ENCODE peak calls at places on chromosomes 6 and 20, in four cellular contexts. E, Z, S and K are unnamed samples.

GRCh38 chr6:3962897-3963296 is 113.7 kb downstream of the FAM50B start:
- DNase-seq in E (no peak), Z (no peak), S (no peak), K (no peak)

GRCh38 chr20:32522525-32522774 is 62.7 kb downstream of the NOL4L start:
- DNase-seq in E (no peak), Z (no peak), S (no peak), K (no peak)

GRCh38 chr6:1227935-1228753 is 83.8 kb upstream of the FOXQ1 start:
- DNase-seq in E (no peak), Z (no peak), S (no peak), K (peak; percentile 9)

GRCh38 chr20:8901237-8902025 is 167.5 kb upstream of the PLCB4 start:
- DNase-seq in E (no peak), Z (no peak), S (no peak), K (no peak)

GRCh38 chr6:148240463-148240845 is 102.2 kb upstream of the SASH1 start:
- DNase-seq in E (no peak), Z (no peak), S (no peak), K (no peak)

GRCh38 chr6:33958208-33958862 is 154.5 kb upstream of the MLN start:
- DNase-seq in E (no peak), Z (peak; percentile 45), S (no peak), K (no peak)

GRCh38 chr20:54491443-54491842 is 16.1 kb downstream of the DOK5 start:
- DNase-seq in E (no peak), Z (no peak), S (no peak), K (no peak)

GRCh38 chr6:16625319-16626240 is 135.7 kb downstream of the ATXN1 start:
- DNase-seq in E (no peak), Z (no peak), S (no peak), K (no peak)

GRCh38 chr20:56212071-56212470 is 36.5 kb upstream of the MC3R start:
- DNase-seq in E (no peak), Z (no peak), S (no peak), K (no peak)
- H3K9me3 ChIP-seq in E (no peaks in the 10 kb centered on the region), Z (no peaks in the 10 kb centered on the region), S (no peaks in the 10 kb centered on the region), K (no peaks in the 10 kb centered on the region)

DNA sequence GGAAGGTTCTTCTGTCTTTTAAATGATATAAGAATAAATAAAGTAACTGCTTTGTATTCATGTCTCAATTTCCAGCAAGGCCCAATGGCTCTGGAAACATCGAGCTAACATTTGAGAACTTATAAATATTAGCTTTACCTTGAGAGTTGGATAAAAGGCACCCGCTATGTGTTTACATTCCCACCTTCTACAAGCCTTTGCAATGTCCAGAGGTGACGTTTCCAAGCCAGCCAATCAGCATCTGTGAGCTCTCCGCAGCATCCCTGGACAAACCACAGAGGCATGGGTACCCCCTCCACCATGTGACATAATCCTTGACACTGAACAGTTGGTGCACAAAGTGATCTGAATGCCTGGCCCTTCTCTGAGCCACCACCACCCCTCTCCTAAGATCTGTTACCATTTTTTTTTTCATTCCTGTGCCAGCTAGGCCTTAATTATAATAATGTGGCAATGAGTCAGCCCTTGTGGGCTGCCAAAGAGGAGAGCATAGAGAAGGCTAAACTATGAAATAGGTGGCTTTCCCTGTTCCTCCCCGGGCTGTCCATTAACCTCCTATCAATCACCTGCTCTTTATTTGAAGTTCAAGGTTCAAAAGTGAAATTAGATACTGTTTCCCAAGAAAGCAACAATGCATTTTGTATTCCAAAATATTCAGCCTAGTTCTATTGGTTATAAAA is 4.1 kb downstream of the CBLN4 start:
- DNase-seq in E (no peak), Z (no peak), S (no peak), K (peak; percentile 2)
- H3K9me3 ChIP-seq in E (no peaks in the 10 kb centered on the region), Z (no peaks in the 10 kb centered on the region), S (peaks cover 3% of the 10 kb centered on the region), K (no peaks in the 10 kb centered on the region)

DNA sequence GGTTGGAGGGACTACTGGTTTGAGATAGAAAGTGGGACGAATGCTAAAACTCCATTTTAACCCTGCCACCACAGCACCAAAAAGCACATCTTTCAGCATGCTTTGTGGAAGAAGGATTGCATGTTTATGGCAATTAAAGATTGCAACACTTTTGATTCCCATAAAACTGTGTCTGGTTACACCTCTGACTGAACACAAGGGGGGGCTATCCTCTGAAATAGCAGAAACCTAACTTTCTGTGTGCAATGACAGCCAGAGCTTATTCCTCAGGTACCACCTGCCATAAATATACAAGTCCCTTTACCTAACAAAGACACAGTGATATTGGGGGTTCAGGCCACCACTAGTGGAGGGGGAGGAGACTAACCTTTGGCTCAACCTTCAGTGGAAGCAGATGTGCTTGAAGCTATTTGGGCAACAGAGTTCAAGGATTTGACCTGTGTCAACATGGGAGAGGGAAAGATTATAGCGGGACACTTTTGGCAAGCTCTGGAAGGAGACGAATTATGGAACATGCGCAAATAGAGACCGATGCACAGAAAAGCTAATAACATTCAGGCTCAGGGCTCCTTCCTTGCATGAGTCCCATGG is 9.6 kb upstream of the PLG start:
- DNase-seq in E (no peak), Z (peak; percentile 20), S (no peak), K (no peak)
- H3K9me3 ChIP-seq in E (no peaks in the 10 kb centered on the region), Z (no peaks in the 10 kb centered on the region), S (no peaks in the 10 kb centered on the region), K (no peaks in the 10 kb centered on the region)

GRCh38 chr6:136330634-136331033 is 41.0 kb upstream of the BCLAF1 start:
- DNase-seq in E (no peak), Z (no peak), S (no peak), K (no peak)

GRCh38 chr6:136319732-136320131 is 30.1 kb upstream of the BCLAF1 start:
- DNase-seq in E (no peak), Z (no peak), S (no peak), K (no peak)

GRCh38 chr6:136323431-136324112 is 33.9 kb upstream of the BCLAF1 start:
- DNase-seq in E (no peak), Z (no peak), S (no peak), K (no peak)

GRCh38 chr6:136326038-136326561 is 36.5 kb upstream of the BCLAF1 start:
- DNase-seq in E (no peak), Z (peak; percentile 9), S (no peak), K (no peak)

DNA sequence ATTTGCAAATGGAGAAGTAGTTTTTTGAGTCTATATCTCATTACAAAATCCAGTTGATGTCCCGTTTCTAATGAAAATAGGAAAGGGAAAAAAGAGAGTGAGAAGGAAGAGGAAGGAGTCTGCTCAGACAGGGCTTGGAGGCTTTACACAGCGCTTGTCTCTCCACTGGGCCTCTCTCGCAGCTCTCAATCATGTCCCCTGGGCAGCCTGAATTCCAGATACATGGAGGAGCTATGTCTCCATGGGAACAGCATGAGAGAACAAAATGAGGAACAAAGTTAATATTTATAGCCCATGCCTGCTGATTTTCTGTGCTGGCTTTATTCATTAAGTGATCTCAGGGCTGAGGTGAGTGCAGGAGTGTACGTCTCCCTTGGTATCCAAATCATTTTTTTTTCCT is 35.3 kb upstream of the BCLAF1 start:
- DNase-seq in E (no peak), Z (no peak), S (no peak), K (no peak)
- H3K9me3 ChIP-seq in E (no peaks in the 10 kb centered on the region), Z (no peaks in the 10 kb centered on the region), S (no peaks in the 10 kb centered on the region), K (no peaks in the 10 kb centered on the region)

GRCh38 chr6:160991411-160992322 is at the start of gene MAP3K4:
- DNase-seq in E (no peak), Z (peak; percentile 78), S (peak; percentile 68), K (peak; percentile 78)

GRCh38 chr6:160990847-160991410 is 640 bp upstream of the MAP3K4 start:
- DNase-seq in E (no peak), Z (no peak), S (no peak), K (no peak)

GRCh38 chr6:160992323-160993314 is 1.1 kb downstream of the MAP3K4 start:
- DNase-seq in E (no peak), Z (peak; percentile 58), S (peak; percentile 25), K (peak; percentile 77)

GRCh38 chr6:160986831-160987230 is 4.7 kb upstream of the MAP3K4 start:
- DNase-seq in E (no peak), Z (no peak), S (no peak), K (no peak)

DNA sequence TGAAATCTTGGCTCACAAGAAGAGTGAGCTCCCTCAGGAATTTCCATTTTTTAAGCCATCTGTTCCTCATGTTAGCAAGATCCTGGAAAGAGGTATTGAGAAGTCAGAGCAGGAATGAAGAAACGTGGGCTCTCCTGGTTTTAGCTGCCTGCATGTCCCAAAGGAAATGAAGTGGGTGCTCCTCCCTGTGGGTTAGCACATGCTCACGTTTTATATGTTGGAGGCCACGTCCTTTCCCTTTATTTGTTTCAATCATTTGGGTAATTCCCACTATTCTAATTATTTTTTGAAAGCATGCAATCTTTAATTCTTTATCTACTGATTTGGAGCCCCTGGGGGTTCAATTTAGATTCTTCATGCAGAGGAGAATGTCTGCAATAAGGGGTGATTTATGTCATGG is 4.3 kb upstream of the MAP3K4 start:
- DNase-seq in E (no peak), Z (no peak), S (no peak), K (no peak)
- H3K9me3 ChIP-seq in E (no peaks in the 10 kb centered on the region), Z (peaks cover 16% of the 10 kb centered on the region), S (peaks cover 10% of the 10 kb centered on the region), K (no peaks in the 10 kb centered on the region)

GRCh38 chr20:16205505-16205904 is 367.7 kb downstream of the KIF16B start:
- DNase-seq in E (no peak), Z (no peak), S (no peak), K (no peak)

GRCh38 chr20:16203091-16203490 is 370.2 kb downstream of the KIF16B start:
- DNase-seq in E (no peak), Z (no peak), S (no peak), K (no peak)

GRCh38 chr20:16206817-16207216 is 366.4 kb downstream of the KIF16B start:
- DNase-seq in E (no peak), Z (no peak), S (no peak), K (no peak)

GRCh38 chr20:16201191-16201590 is 372.1 kb downstream of the KIF16B start:
- DNase-seq in E (no peak), Z (no peak), S (no peak), K (no peak)
- H3K9me3 ChIP-seq in E (no peaks in the 10 kb centered on the region), Z (no peaks in the 10 kb centered on the region), S (no peaks in the 10 kb centered on the region), K (no peaks in the 10 kb centered on the region)

DNA sequence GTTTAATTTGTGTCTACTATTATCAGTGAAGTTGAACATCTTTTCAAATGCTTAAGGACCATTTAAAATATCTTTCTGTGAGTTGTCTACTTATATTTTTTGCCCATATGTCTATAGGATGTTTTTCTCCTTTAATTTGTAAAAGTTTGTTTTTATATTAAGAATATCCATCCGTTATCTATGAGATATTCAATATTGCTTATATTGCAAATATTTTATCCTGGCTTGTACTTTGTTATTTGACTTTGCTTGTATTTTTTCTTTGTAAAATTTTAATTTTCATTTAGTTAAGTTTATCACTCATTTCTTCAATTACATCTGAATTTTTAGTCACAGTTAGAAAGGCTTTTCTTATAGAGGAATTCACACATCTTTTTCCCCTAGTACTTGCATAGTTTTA is 117.0 kb upstream of the MLIP start:
- DNase-seq in E (no peak), Z (no peak), S (no peak), K (no peak)
- H3K9me3 ChIP-seq in E (no peaks in the 10 kb centered on the region), Z (no peaks in the 10 kb centered on the region), S (no peaks in the 10 kb centered on the region), K (no peaks in the 10 kb centered on the region)

GRCh38 chr6:28188111-28188979 is 36.7 kb upstream of the ZSCAN9 start:
- DNase-seq in E (no peak), Z (no peak), S (no peak), K (no peak)
- H3K9me3 ChIP-seq in E (peaks cover 14% of the 10 kb centered on the region), Z (no peaks in the 10 kb centered on the region), S (peaks cover 13% of the 10 kb centered on the region), K (peaks cover 1% of the 10 kb centered on the region)